ENCODE peak calls at places on chromosomes 2 and 18, in four cellular contexts. R, L, N and U are unnamed samples. For H3K4me1, the result is how much of the 10 kb centered on the place peaks cover.

GRCh38 chr2:196238836-196239380 is 67.5 kb upstream of the STK17B start:
- DNase-seq in R (no peak), L (no peak), N (no peak), U (no peak)

GRCh38 chr2:28620801-28621171 is 124.9 kb downstream of the PLB1 start:
- DNase-seq in R (no peak), L (no peak), N (peak), U (no peak)

GRCh38 chr2:96802721-96803120 is 13.3 kb upstream of the CNNM3 start:
- DNase-seq in R (no peak), L (no peak), N (peak), U (no peak)

GRCh38 chr2:222383255-222383654 is 41.1 kb upstream of the SGPP2 start:
- DNase-seq in R (no peak), L (no peak), N (no peak), U (no peak)

GRCh38 chr2:236521556-236521955 is 48.1 kb upstream of the ACKR3 start:
- DNase-seq in R (no peak), L (no peak), N (no peak), U (no peak)

GRCh38 chr2:144079808-144080207 is 440.1 kb downstream of the ZEB2 start:
- DNase-seq in R (no peak), L (no peak), N (no peak), U (no peak)

GRCh38 chr18:54280206-54280550 is 10.9 kb downstream of the POLI start:
- DNase-seq in R (peak), L (no peak), N (no peak), U (no peak)

GRCh38 chr2:43840961-43841360 is 2.2 kb downstream of the ABCG8 start:
- DNase-seq in R (no peak), L (no peak), N (no peak), U (no peak)

GRCh38 chr18:48672671-48673340 is 134.0 kb downstream of the CTIF start:
- DNase-seq in R (no peak), L (no peak), N (no peak), U (no peak)

GRCh38 chr2:85600951-85601770 is 1.3 kb downstream of the TMEM150A start:
- DNase-seq in R (peak), L (no peak), N (peak), U (no peak)

GRCh38 chr18:31101148-31102019 is 837 bp downstream of the DSC2 start:
- DNase-seq in R (peak), L (peak), N (peak), U (no peak)

GRCh38 chr18:36331541-36331971 is 34.0 kb downstream of the FHOD3 start:
- DNase-seq in R (peak), L (no peak), N (no peak), U (no peak)

GRCh38 chr2:39778775-39779751 is at the start of gene THUMPD2:
- DNase-seq in R (peak), L (peak), N (peak), U (peak)

GRCh38 chr2:239910851-239911629 is 114.1 kb downstream of the NDUFA10 start:
- DNase-seq in R (peak), L (peak), N (no peak), U (no peak)

GRCh38 chr2:212539145-212539880 is 711 bp upstream of the ERBB4 start:
- DNase-seq in R (peak), L (peak), N (peak), U (no peak)

GRCh38 chr2:132795220-132795619 is 125.2 kb upstream of the LYPD1 start:
- DNase-seq in R (no peak), L (no peak), N (no peak), U (no peak)

GRCh38 chr18:12038082-12038660 is 55.5 kb upstream of the ANKRD62 start:
- DNase-seq in R (peak), L (peak), N (no peak), U (peak)

GRCh38 chr2:38416296-38417036 is 39.4 kb upstream of the ATL2 start:
- DNase-seq in R (no peak), L (no peak), N (no peak), U (no peak)

GRCh38 chr2:154532763-154533162 is 165.7 kb upstream of the KCNJ3 start:
- DNase-seq in R (no peak), L (peak), N (no peak), U (no peak)

GRCh38 chr18:9117980-9118841 is 15.7 kb downstream of the NDUFV2 start:
- DNase-seq in R (no peak), L (no peak), N (no peak), U (no peak)

GRCh38 chr2:135742307-135742838 is 718 bp downstream of the UBXN4 start:
- DNase-seq in R (no peak), L (no peak), N (no peak), U (peak)

GRCh38 chr2:56390644-56391043 is 206.9 kb downstream of the CCDC85A start:
- DNase-seq in R (no peak), L (no peak), N (no peak), U (no peak)

GRCh38 chr2:66481100-66481549 is 46.2 kb downstream of the MEIS1 start:
- DNase-seq in R (peak), L (no peak), N (no peak), U (no peak)

GRCh38 chr2:121489284-121489683 is 41.4 kb upstream of the RNU4ATAC start:
- DNase-seq in R (no peak), L (no peak), N (no peak), U (no peak)

GRCh38 chr2:74440378-74441110 is 1.2 kb downstream of the RTKN start:
- DNase-seq in R (peak), L (peak), N (peak), U (no peak)
- H3K4me1 ChIP-seq in R (under half), L (under half), N (under half), U (under half)

DNA sequence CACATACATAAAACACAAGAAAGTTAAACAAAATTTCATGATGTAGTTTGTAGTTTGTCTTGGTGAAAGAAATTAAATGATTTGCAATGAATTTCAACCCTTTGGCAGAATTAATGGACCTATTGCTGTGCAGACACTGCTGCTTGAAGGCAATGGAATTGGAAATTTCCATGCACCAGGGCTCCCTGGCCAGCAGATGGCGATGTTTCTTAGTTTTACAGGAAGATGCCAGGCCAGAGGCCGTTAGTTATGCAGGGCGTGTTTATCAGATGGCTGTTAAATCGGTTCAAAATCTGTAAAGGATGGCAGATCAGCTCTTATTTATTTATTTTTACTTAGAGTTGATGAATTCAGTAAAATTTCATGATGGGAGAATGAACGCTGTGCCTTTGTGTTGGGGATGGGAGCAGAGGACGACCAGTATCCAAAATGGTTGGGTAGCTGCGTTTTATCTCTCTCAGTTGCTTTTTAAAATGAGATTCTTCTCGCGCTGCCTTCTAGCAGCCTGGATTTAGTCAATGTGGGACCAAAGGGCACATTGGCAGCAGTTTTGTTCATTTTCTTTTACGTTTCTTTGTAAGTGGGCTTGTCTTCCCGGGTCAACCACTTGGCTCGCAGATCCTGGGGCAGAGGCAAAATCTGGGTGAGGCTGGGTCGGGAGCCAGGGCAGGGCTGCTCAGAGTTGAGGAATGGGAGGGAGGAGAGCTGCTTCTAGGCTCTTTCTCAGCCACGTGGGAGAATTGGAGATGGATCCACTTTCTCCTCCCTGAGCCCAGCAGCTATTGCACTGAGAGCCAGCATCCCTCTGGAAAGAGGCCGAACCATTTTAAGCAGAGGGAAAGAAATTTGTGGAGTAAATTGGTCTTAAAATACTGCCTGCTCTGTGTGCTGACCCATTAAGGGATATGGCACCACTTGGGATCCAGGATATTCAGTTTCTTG is 344.0 kb downstream of the PIK3C3 start:
- DNase-seq in R (peak), L (peak), N (peak), U (peak)
- H3K4me3 ChIP-seq in R (no peak), L (peak), N (no peak), U (no peak)

DNA sequence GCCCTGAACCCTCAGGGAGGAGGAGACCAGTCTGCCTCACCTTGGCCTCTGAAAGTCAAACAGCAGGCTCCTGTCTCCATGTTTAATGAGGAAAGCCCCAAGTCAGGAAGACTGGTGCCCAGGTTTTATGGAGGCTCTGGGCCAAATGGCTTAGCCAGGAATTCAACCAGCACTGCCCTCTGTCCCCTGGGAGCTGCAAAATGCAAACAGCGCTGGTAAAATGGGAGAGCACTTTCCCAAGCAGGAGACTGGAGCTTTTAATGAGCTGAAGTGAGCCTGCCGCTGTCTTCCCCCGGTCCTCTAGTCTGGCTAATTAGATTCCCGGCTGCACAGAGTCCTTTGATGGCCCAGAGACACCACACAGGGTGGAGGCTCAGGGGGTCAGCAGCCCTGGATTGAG is 276.0 kb upstream of the TRIB2 start:
- DNase-seq in R (no peak), L (no peak), N (no peak), U (no peak)
- H3K4me1 ChIP-seq in R (under half), L (under half), N (under half), U (under half)

DNA sequence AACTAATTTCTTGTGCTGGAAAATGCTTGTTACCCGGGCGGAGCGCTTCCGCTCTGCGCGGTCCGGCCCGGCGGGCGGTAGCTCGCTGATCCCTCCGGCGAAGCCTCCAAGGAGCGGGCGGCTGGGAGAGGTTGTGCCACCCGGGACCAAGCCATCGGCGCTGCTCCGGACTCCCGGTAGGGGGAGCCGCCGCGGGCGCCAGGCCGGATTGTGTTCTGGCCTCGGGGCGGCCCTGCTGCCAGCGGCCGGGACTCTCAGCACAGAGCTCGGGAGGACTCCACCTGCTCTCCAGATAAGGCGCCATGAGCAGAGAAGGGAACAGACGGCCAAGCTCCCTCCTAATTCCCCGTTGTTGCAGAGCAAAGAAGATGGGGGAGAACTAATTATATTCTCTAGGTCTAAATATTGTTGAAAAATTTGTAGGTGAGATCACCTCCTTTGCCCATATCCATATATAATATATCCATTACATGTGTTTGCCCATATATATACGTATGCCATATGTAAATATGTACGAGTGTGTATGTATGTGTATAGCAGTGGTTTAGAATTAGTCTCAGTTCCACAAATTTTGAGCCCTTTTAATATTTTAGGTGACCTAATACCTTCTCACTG is 13.8 kb upstream of the SATB2 start:
- DNase-seq in R (peak), L (peak), N (peak), U (no peak)
- H3K4me3 ChIP-seq in R (peak), L (peak), N (peak), U (no peak)

GRCh38 chr2:44952806-44953685 is 11.5 kb downstream of the SIX3 start:
- DNase-seq in R (peak), L (no peak), N (peak), U (no peak)
- H3K4me1 ChIP-seq in R (under half), L (under half), N (under half), U (under half)

GRCh38 chr18:46574000-46574739 is 82.8 kb downstream of the LOXHD1 start:
- DNase-seq in R (peak), L (no peak), N (no peak), U (no peak)
- H3K4me3 ChIP-seq in R (no peak), L (no peak), N (no peak), U (no peak)

GRCh38 chr2:219461061-219461514 is 26.4 kb downstream of the SPEG start:
- DNase-seq in R (peak), L (peak), N (peak), U (no peak)
- H3K4me1 ChIP-seq in R (under half), L (under half), N (under half), U (under half)

GRCh38 chr2:104872866-104873688 is 19.2 kb downstream of the POU3F3 start:
- DNase-seq in R (peak), L (peak), N (no peak), U (peak)
- H3K4me3 ChIP-seq in R (peak), L (peak), N (peak), U (no peak)